ENCODE peak calls at places on chromosomes 3 and 15, in ten cellular contexts. N, B, V, W, E, U, P, G, S and X are unnamed samples.

GRCh38 chr15:63872759-63873510 is 39.2 kb upstream of the HERC1 start:
- DNase-seq in N (no peak), B (no peak), V (no peak), W (no peak), E (no peak), U (no peak), P (no peak), G (no peak), S (no peak), X (no peak)

GRCh38 chr15:41487802-41488201 is 5.9 kb upstream of the ITPKA start:
- DNase-seq in N (no peak), B (no peak), V (no peak), W (no peak), E (no peak), U (no peak), P (no peak), G (no peak), S (no peak), X (no peak)

GRCh38 chr3:38829404-38829803 is 13.4 kb upstream of the SCN10A start:
- DNase-seq in N (no peak), B (peak; percentile 73), V (peak; percentile 39), W (no peak), E (no peak), U (peak; percentile 7), P (no peak), G (no peak), S (no peak), X (peak; percentile 63)

GRCh38 chr15:38651328-38652038 is 86.9 kb upstream of the RASGRP1 start:
- DNase-seq in N (no peak), B (no peak), V (no peak), W (peak; percentile 38), E (no peak), U (no peak), P (no peak), G (no peak), S (no peak), X (no peak)

GRCh38 chr3:143078883-143079282 is 40.7 kb upstream of the CHST2 start:
- DNase-seq in N (peak; percentile 3), B (peak; percentile 64), V (no peak), W (no peak), E (no peak), U (no peak), P (no peak), G (no peak), S (no peak), X (peak; percentile 6)

GRCh38 chr15:59380902-59381610 is 8.4 kb upstream of the MYO1E start:
- DNase-seq in N (no peak), B (peak; percentile 20), V (no peak), W (no peak), E (no peak), U (peak; percentile 64), P (no peak), G (no peak), S (no peak), X (no peak)

GRCh38 chr15:33831646-33832045 is 136.7 kb upstream of the CHRM5 start:
- DNase-seq in N (no peak), B (no peak), V (no peak), W (no peak), E (no peak), U (no peak), P (no peak), G (peak; percentile 4), S (no peak), X (no peak)

GRCh38 chr3:42698216-42698910 is 4.2 kb downstream of the HHATL start:
- DNase-seq in N (no peak), B (no peak), V (no peak), W (no peak), E (no peak), U (no peak), P (no peak), G (no peak), S (no peak), X (no peak)

GRCh38 chr15:69749274-69749673 is 296.7 kb downstream of the RPLP1 start:
- DNase-seq in N (no peak), B (no peak), V (no peak), W (no peak), E (no peak), U (no peak), P (no peak), G (no peak), S (no peak), X (no peak)

GRCh38 chr3:120460862-120461261 is 10.1 kb upstream of the FSTL1 start:
- DNase-seq in N (no peak), B (peak; percentile 61), V (no peak), W (no peak), E (no peak), U (no peak), P (no peak), G (no peak), S (no peak), X (no peak)

GRCh38 chr3:38969321-38970235 is 82.2 kb downstream of the SCN11A start:
- DNase-seq in N (no peak), B (no peak), V (no peak), W (no peak), E (no peak), U (peak; percentile 33), P (no peak), G (no peak), S (no peak), X (no peak)

GRCh38 chr15:48643776-48644497 is 1.6 kb downstream of the FBN1 start:
- DNase-seq in N (no peak), B (no peak), V (no peak), W (no peak), E (no peak), U (no peak), P (no peak), G (no peak), S (no peak), X (no peak)

GRCh38 chr3:16665282-16665741 is 60.1 kb upstream of the DAZL start:
- DNase-seq in N (no peak), B (peak; percentile 73), V (no peak), W (no peak), E (no peak), U (peak; percentile 33), P (no peak), G (no peak), S (no peak), X (peak; percentile 63)

GRCh38 chr3:78659386-78659987 is 1108.3 kb downstream of the ROBO1 start:
- DNase-seq in N (no peak), B (peak; percentile 20), V (no peak), W (peak; percentile 17), E (no peak), U (peak; percentile 39), P (no peak), G (peak; percentile 63), S (no peak), X (peak; percentile 40)

GRCh38 chr15:93985173-93985572 is 246.2 kb upstream of the MCTP2 start:
- DNase-seq in N (no peak), B (no peak), V (no peak), W (no peak), E (no peak), U (no peak), P (no peak), G (no peak), S (no peak), X (no peak)

GRCh38 chr3:183148056-183148455 is 14.5 kb downstream of the LAMP3 start:
- DNase-seq in N (no peak), B (peak; percentile 92), V (no peak), W (no peak), E (no peak), U (no peak), P (no peak), G (no peak), S (no peak), X (peak; percentile 63)

GRCh38 chr3:45912435-45912834 is 26.1 kb downstream of the CCR9 start:
- DNase-seq in N (no peak), B (no peak), V (no peak), W (no peak), E (no peak), U (no peak), P (no peak), G (no peak), S (no peak), X (no peak)

GRCh38 chr3:50299929-50300680 is 900 bp upstream of the HYAL3 start:
- DNase-seq in N (peak; percentile 1), B (peak; percentile 29), V (peak; percentile 49), W (no peak), E (no peak), U (no peak), P (peak; percentile 52), G (peak; percentile 78), S (no peak), X (no peak)

GRCh38 chr15:60155661-60156060 is 151.6 kb downstream of the FOXB1 start:
- DNase-seq in N (peak; percentile 3), B (peak; percentile 53), V (no peak), W (no peak), E (no peak), U (no peak), P (no peak), G (no peak), S (no peak), X (peak; percentile 27)